ENCODE peak calls at places on chromosome 2, in ten cellular contexts. J is effector memory CD8-positive, alpha-beta T cell; V is A549; X is activated CD8-positive, alpha-beta memory T cell treated with anti-CD3 and anti-CD28 coated beads for 48 hours; K is psoas muscle; E is SJSA1; F is fibroblast of lung; A is NCI-H774; Y is GM10248; O is aorta. R is an unnamed sample.
A peak's percentile ranks its signal among the peaks of the same experiment; 100 is the strongest.

GRCh38 chr2:109479804-109480203 is 134.0 kb downstream of the SEPTIN10 start:
- DNase-seq in J (no peak), V (no peak), X (no peak), K (no peak), E (no peak), F (no peak), A (no peak), Y (no peak), O (no peak), R (no peak)

GRCh38 chr2:7071916-7072556 is 154.8 kb downstream of the RNF144A start:
- DNase-seq in J (no peak), V (no peak), X (no peak), K (no peak), E (no peak), F (no peak), A (no peak), Y (no peak), O (no peak), R (no peak)

GRCh38 chr2:205698556-205699282 is 16.4 kb downstream of the NRP2 start:
- DNase-seq in J (no peak), V (no peak), X (no peak), K (no peak), E (no peak), F (peak; percentile 74), A (no peak), Y (no peak), O (no peak), R (no peak)

GRCh38 chr2:113679457-113679856 is 52.4 kb downstream of the RABL2A start:
- DNase-seq in J (no peak), V (no peak), X (no peak), K (no peak), E (no peak), F (no peak), A (no peak), Y (no peak), O (no peak), R (no peak)

GRCh38 chr2:241122376-241123002 is 20.4 kb upstream of the MTERF4 start:
- DNase-seq in J (no peak), V (no peak), X (no peak), K (no peak), E (no peak), F (no peak), A (no peak), Y (no peak), O (no peak), R (no peak)

GRCh38 chr2:179837408-179837807 is 24.0 kb downstream of the ZNF385B start:
- DNase-seq in J (no peak), V (no peak), X (no peak), K (no peak), E (peak; percentile 18), F (peak; percentile 85), A (no peak), Y (no peak), O (no peak), R (no peak)

GRCh38 chr2:15041429-15041837 is 408.9 kb downstream of the LRATD1 start:
- DNase-seq in J (no peak), V (no peak), X (no peak), K (no peak), E (no peak), F (peak; percentile 25), A (no peak), Y (no peak), O (no peak), R (no peak)

GRCh38 chr2:168346725-168347477 is 99.5 kb upstream of the STK39 start:
- DNase-seq in J (peak; percentile 66), V (peak; percentile 66), X (peak; percentile 10), K (peak; percentile 39), E (peak; percentile 67), F (peak; percentile 50), A (peak; percentile 68), Y (peak; percentile 72), O (peak; percentile 63), R (peak; percentile 47)

GRCh38 chr2:16320716-16321115 is 344.9 kb downstream of the CYRIA start:
- DNase-seq in J (no peak), V (no peak), X (no peak), K (no peak), E (no peak), F (no peak), A (no peak), Y (no peak), O (no peak), R (no peak)

GRCh38 chr2:191176801-191177438 is 26.1 kb upstream of the STAT4 start:
- DNase-seq in J (no peak), V (no peak), X (no peak), K (no peak), E (no peak), F (no peak), A (no peak), Y (no peak), O (no peak), R (no peak)

GRCh38 chr2:211611061-211611518 is 927.5 kb downstream of the ERBB4 start:
- DNase-seq in J (no peak), V (peak; percentile 0), X (no peak), K (no peak), E (peak; percentile 39), F (no peak), A (no peak), Y (no peak), O (no peak), R (no peak)